ENCODE peak calls at places on chromosome 6, in four cellular contexts. G is adrenal gland, M is A549, Q is body of pancreas. I is an unnamed sample.
A peak's percentile ranks its signal among the peaks of the same experiment; 100 is the strongest.

GRCh38 chr6:56361812-56362211 is 114.4 kb upstream of the COL21A1 start:
- DNase-seq in Q (no peak), M (no peak), G (peak; percentile 21), I (no peak)

GRCh38 chr6:170222498-170223471 is 68.1 kb downstream of the DLL1 start:
- DNase-seq in Q (no peak), G (no peak), M (no peak), I (no peak)

GRCh38 chr6:41372526-41373366 is 37.3 kb downstream of the NCR2 start:
- DNase-seq in G (no peak), M (no peak), Q (no peak), I (no peak)

GRCh38 chr6:137473651-137474050 is 20.5 kb downstream of the OLIG3 start:
- DNase-seq in G (no peak), Q (no peak), M (no peak), I (no peak)

GRCh38 chr6:137487947-137488735 is 6.1 kb downstream of the OLIG3 start:
- DNase-seq in Q (no peak), M (no peak), G (no peak), I (no peak)

GRCh38 chr6:51025082-51025777 is 206.6 kb downstream of the TFAP2B start:
- DNase-seq in G (no peak), Q (no peak), M (no peak), I (peak; percentile 70)

GRCh38 chr6:48505621-48506020 is 394.6 kb upstream of the PTCHD4 start:
- DNase-seq in Q (no peak), M (no peak), G (no peak), I (no peak)

GRCh38 chr6:45514454-45514853 is 136.7 kb upstream of the SUPT3H start:
- DNase-seq in G (peak; percentile 25), Q (no peak), M (peak; percentile 7), I (peak; percentile 19)

GRCh38 chr6:87714093-87714809 is 12.2 kb upstream of the AKIRIN2 start:
- DNase-seq in M (peak; percentile 61), G (no peak), Q (no peak), I (peak; percentile 30)

GRCh38 chr6:155491421-155491820 is 35.8 kb upstream of the NOX3 start:
- DNase-seq in M (no peak), Q (no peak), G (no peak), I (no peak)

GRCh38 chr6:52839124-52840055 is 1.2 kb downstream of the GSTA5 start:
- DNase-seq in M (peak; percentile 76), G (peak; percentile 76), Q (peak; percentile 72), I (peak; percentile 81)

GRCh38 chr6:53926505-53926904 is 131.7 kb downstream of the LRRC1 start:
- DNase-seq in Q (no peak), M (no peak), G (no peak), I (peak; percentile 36)

GRCh38 chr6:45929421-45930361 is 86.0 kb downstream of the CLIC5 start:
- DNase-seq in M (no peak), G (no peak), Q (no peak), I (no peak)

GRCh38 chr6:141744971-141745370 is 387.8 kb upstream of the GJE1 start:
- DNase-seq in M (no peak), G (no peak), Q (no peak), I (no peak)

GRCh38 chr6:41622210-41622990 is 15.9 kb upstream of the MDFI start:
- DNase-seq in Q (no peak), G (no peak), M (no peak), I (no peak)

GRCh38 chr6:31582230-31582601 is at the start of gene LTB:
- DNase-seq in Q (no peak), M (no peak), G (no peak), I (no peak)

GRCh38 chr6:105847433-105847832 is 238.7 kb upstream of the PRDM1 start:
- DNase-seq in M (no peak), G (no peak), Q (no peak), I (no peak)

GRCh38 chr6:71345505-71345904 is 56.9 kb downstream of the OGFRL1 start:
- DNase-seq in M (no peak), G (no peak), Q (no peak), I (no peak)

GRCh38 chr6:155219858-155220301 is 43.9 kb upstream of the CLDN20 start:
- DNase-seq in M (no peak), Q (no peak), G (no peak), I (no peak)

GRCh38 chr6:132190097-132190814 is 211.0 kb downstream of the MOXD1 start:
- DNase-seq in M (no peak), Q (no peak), G (no peak), I (no peak)

GRCh38 chr6:84897874-84898635 is 133.7 kb upstream of the TBX18 start:
- DNase-seq in G (no peak), Q (no peak), M (peak; percentile 78), I (peak; percentile 3)

GRCh38 chr6:148846778-148847761 is 100.2 kb downstream of the UST start:
- DNase-seq in G (peak; percentile 27), M (no peak), Q (peak; percentile 22), I (no peak)

GRCh38 chr6:26222587-26222986 is 135.4 kb downstream of the HFE start:
- DNase-seq in Q (no peak), M (no peak), G (no peak), I (no peak)

GRCh38 chr6:136608991-136609390 is 58.8 kb upstream of the MAP7 start:
- DNase-seq in G (no peak), M (no peak), Q (no peak), I (no peak)

GRCh38 chr6:15254074-15254975 is 8.5 kb downstream of the JARID2 start:
- DNase-seq in M (peak; percentile 41), G (no peak), Q (peak; percentile 35), I (no peak)

GRCh38 chr6:119205911-119206617 is 127.6 kb upstream of the FAM184A start:
- DNase-seq in Q (no peak), G (no peak), M (no peak), I (no peak)

GRCh38 chr6:161218222-161218621 is 55.6 kb downstream of the AGPAT4 start:
- DNase-seq in Q (no peak), M (no peak), G (no peak), I (no peak)

GRCh38 chr6:155528982-155529453 is 73.4 kb upstream of the NOX3 start:
- DNase-seq in Q (no peak), M (peak; percentile 54), G (peak; percentile 84), I (no peak)

GRCh38 chr6:142763205-142763604 is 181.8 kb downstream of the HIVEP2 start:
- DNase-seq in G (no peak), Q (no peak), M (no peak), I (no peak)

GRCh38 chr6:152233547-152234320 is 403.4 kb downstream of the SYNE1 start:
- DNase-seq in G (no peak), M (no peak), Q (no peak), I (no peak)

GRCh38 chr6:152236370-152237097 is 400.6 kb downstream of the SYNE1 start:
- DNase-seq in G (no peak), Q (no peak), M (no peak), I (no peak)

GRCh38 chr6:152229330-152229729 is 407.8 kb downstream of the SYNE1 start:
- DNase-seq in Q (no peak), G (no peak), M (no peak), I (no peak)

DNA sequence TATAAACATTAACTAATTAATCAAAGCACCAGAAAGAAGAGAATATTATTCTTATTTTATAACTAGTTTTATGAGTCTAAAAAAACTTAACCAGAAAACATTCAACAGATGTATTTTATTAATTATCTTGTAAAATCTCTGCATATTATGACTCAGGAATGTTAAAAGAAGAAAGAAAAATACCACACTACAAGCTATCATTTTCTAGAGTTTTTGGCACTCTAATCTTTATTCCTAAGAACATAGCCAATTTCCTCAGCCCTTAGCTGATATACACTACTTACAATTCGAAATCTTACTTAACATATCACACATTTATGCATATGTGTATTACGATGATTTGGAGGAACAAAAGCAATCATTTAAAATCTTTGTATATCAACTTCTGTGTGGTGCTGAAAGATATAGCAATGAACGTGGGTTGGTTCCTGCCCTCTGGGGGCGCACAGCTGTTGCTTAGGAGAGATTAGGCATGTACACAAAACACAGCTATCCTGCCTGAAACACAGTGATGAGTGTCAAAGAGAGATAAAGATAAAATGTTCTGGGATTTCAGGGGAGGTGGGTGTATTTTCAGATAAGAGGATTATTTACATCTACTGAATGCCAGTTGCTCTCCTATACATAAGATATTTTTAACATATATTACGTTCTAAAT is 404.5 kb downstream of the SYNE1 start:
- DNase-seq in G (no peak), M (no peak), Q (peak; percentile 16), I (no peak)
- TF ChIP-seq POLR2A in G (no peak), M (no peak), Q (no peak), I (no peak)

GRCh38 chr6:116090251-116090650 is 10.4 kb upstream of the NT5DC1 start:
- DNase-seq in G (no peak), Q (no peak), M (no peak), I (no peak)
- TF ChIP-seq POLR2A in G (no peak), Q (no peak), M (no peak), I (no peak)

DNA sequence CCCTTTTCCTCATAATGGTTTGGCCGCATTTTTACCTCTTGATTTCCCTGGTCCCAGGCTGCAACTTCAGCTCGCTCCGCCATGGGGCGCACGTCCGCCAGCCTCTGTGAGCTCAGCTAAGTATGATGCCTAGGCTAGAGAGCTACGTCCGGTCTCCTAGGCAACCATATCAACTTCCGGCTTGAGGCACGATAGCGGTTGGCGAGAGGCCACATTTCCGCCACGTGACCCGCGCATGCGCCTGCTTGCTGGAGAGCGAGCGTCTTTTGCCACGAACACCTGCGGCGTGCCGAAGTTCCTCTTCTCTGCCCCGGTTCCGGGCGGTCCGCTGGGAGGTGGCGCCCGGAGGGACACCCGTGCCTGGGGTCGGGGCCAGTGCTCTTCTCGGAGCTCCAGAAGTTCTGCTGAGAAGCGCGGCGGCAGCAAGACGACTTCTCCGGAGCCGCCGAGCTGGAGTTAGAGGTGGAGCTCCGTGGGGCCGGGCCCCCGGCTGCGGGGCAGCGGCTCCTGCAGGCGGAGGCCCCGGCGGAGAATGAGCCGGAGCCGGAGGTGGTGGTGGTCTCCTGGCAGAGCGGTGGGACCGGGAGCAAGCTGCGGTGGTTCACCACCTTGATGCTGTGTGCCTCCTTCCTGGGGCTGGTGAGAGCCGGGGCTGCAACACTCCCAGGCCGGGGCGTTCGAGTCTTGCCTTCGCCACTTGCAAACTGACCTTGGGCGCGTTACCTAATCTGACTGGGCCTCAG is 172.0 kb downstream of the SLC16A10 start:
- DNase-seq in M (peak; percentile 98), G (peak; percentile 98), Q (peak; percentile 100), I (peak; percentile 82)
- TF ChIP-seq POLR2A in M (peak; percentile 55), G (peak; percentile 34), Q (peak; percentile 84), I (peak; percentile 79)

GRCh38 chr6:13814176-13814937 is at the start of gene MCUR1:
- DNase-seq in Q (peak; percentile 92), G (peak; percentile 81), M (peak; percentile 83), I (peak; percentile 92)
- TF ChIP-seq POLR2A in Q (peak; percentile 88), G (peak; percentile 81), M (peak; percentile 80), I (peak; percentile 91)

DNA sequence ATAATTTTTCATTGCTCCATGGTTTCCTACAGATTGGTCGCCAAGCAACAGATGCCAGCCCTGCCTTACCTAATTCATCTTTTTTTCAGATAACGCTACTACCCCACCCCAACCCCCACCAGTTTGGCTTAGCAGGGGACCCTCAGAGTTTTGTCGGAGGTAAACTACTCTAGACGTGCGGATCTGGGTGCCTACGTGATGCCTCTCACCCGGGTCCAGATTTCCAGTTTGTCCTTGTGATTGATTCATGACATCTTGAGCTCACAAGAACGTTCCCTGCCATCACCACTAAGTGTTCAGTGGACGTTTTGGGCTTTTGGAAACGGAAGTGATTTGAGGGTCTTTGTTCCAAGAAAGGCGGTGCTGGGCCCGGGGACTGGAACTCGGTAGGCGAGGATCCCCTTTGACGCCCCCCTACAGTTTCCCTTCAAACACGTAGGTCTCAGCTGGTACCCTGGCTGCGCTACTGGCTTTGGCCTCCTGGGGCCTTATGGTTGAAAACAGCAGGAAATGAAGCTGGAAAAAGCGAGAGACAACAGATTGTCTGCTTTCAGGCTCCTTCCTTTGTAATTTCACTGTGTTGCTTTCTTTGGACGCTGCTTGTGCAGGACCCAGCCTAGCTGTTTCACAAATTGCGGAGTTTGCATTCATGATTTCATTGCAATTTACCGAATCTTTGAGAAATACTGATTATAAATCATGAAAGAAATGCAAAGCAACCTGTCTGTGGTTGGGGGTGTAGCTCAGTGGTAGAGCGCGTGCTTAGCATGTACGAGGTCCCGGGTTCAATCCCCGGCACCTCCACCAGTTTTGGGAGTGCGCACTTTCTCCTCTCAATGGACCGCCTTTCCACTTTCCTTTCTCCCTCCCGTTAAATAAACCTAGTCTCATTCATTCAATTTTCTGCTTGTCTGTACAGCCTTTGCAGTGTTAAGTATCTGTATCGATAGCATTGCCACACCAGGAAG is 81.0 kb downstream of the GPX5 start:
- DNase-seq in M (peak; percentile 91), Q (peak; percentile 35), G (no peak), I (peak; percentile 66)
- TF ChIP-seq POLR2A in M (no peak), Q (no peak), G (no peak), I (no peak)

I was measured in H54.